ENCODE peak calls at places on chromosomes 3 and 15, in ten cellular contexts. Z is stimulated activated CD4-positive, alpha-beta T cell treated with anti-CD3 and anti-CD28 coated beads, TNF-alpha, amount 100 ng/mL, for 24 hours; G is HuH-7.5; R is stimulated activated CD8-positive, alpha-beta memory T cell treated with anti-CD3 and anti-CD28 coated beads, Interleukin-7, amount 100 ng/mL, for 1 hour; I is sigmoid colon; Q is T follicular helper cell; N is AG10803; D is ecto neural progenitor cell; K is HEK293T; A is dorsolateral prefrontal cortex. Y is an unnamed sample.

GRCh38 chr3:168511428-168512014 is 415.8 kb upstream of the GOLIM4 start:
- DNase-seq in Z (no peak), G (no peak), R (no peak), I (no peak), Q (no peak), N (peak; percentile 2), D (no peak), K (peak; percentile 18), A (no peak), Y (no peak)

GRCh38 chr15:68536331-68537095 is 42.3 kb upstream of the CORO2B start:
- DNase-seq in Z (no peak), G (no peak), R (no peak), I (no peak), Q (no peak), N (peak; percentile 99), D (no peak), K (no peak), A (no peak), Y (no peak)

GRCh38 chr3:158447408-158447807 is 123.6 kb upstream of the MLF1 start:
- DNase-seq in Z (no peak), G (no peak), R (no peak), I (no peak), Q (no peak), N (no peak), D (no peak), K (no peak), A (no peak), Y (no peak)

GRCh38 chr3:45479627-45480026 is 91.3 kb downstream of the LARS2 start:
- DNase-seq in Z (no peak), G (no peak), R (no peak), I (no peak), Q (no peak), N (peak; percentile 89), D (no peak), K (no peak), A (no peak), Y (no peak)

GRCh38 chr3:79019137-79019923 is 748.5 kb downstream of the ROBO1 start:
- DNase-seq in Z (no peak), G (peak; percentile 44), R (no peak), I (peak; percentile 93), Q (no peak), N (peak; percentile 92), D (peak; percentile 86), K (peak; percentile 76), A (peak; percentile 88), Y (peak; percentile 80)

GRCh38 chr3:125219261-125219701 is 6.7 kb upstream of the SLC12A8 start:
- DNase-seq in Z (no peak), G (no peak), R (no peak), I (no peak), Q (no peak), N (no peak), D (no peak), K (no peak), A (no peak), Y (no peak)

GRCh38 chr3:194102436-194102835 is 33.5 kb upstream of the HES1 start:
- DNase-seq in Z (no peak), G (no peak), R (no peak), I (no peak), Q (no peak), N (no peak), D (no peak), K (no peak), A (no peak), Y (no peak)

GRCh38 chr3:156317457-156317856 is 197.1 kb downstream of the KCNAB1 start:
- DNase-seq in Z (no peak), G (no peak), R (no peak), I (no peak), Q (no peak), N (peak; percentile 22), D (no peak), K (no peak), A (no peak), Y (no peak)

GRCh38 chr3:107985496-107985895 is 105.3 kb downstream of the CD47 start:
- DNase-seq in Z (no peak), G (no peak), R (no peak), I (no peak), Q (no peak), N (no peak), D (no peak), K (no peak), A (no peak), Y (no peak)

GRCh38 chr15:48887144-48887543 is 9.2 kb downstream of the EID1 start:
- DNase-seq in Z (no peak), G (no peak), R (no peak), I (no peak), Q (no peak), N (no peak), D (no peak), K (no peak), A (no peak), Y (no peak)

GRCh38 chr3:40847571-40847992 is 322.8 kb downstream of the ZNF621 start:
- DNase-seq in Z (no peak), G (no peak), R (no peak), I (no peak), Q (no peak), N (peak; percentile 42), D (peak; percentile 63), K (no peak), A (peak; percentile 35), Y (no peak)

GRCh38 chr15:74523982-74524381 is 17.0 kb upstream of the ARID3B start:
- DNase-seq in Z (no peak), G (no peak), R (no peak), I (no peak), Q (no peak), N (no peak), D (no peak), K (no peak), A (no peak), Y (no peak)

GRCh38 chr15:99157456-99157855 is 52.6 kb downstream of the SYNM start:
- DNase-seq in Z (no peak), G (no peak), R (no peak), I (no peak), Q (no peak), N (no peak), D (no peak), K (no peak), A (no peak), Y (no peak)

GRCh38 chr3:120203621-120204020 is 81.4 kb downstream of the GPR156 start:
- DNase-seq in Z (no peak), G (no peak), R (no peak), I (no peak), Q (no peak), N (no peak), D (no peak), K (no peak), A (no peak), Y (no peak)

GRCh38 chr3:176321099-176321498 is 876.2 kb downstream of the TBL1XR1 start:
- DNase-seq in Z (no peak), G (no peak), R (no peak), I (no peak), Q (no peak), N (no peak), D (no peak), K (no peak), A (no peak), Y (no peak)

GRCh38 chr3:184015381-184016019 is 2.2 kb downstream of the ABCC5 start:
- DNase-seq in Z (no peak), G (no peak), R (no peak), I (no peak), Q (no peak), N (no peak), D (no peak), K (peak; percentile 19), A (no peak), Y (no peak)

GRCh38 chr3:72458365-72458764 is 389.9 kb downstream of the SHQ1 start:
- DNase-seq in Z (no peak), G (no peak), R (no peak), I (no peak), Q (no peak), N (no peak), D (peak; percentile 21), K (no peak), A (no peak), Y (no peak)

GRCh38 chr3:60708191-60708975 is 542.9 kb downstream of the FHIT start:
- DNase-seq in Z (no peak), G (no peak), R (no peak), I (no peak), Q (no peak), N (peak; percentile 71), D (no peak), K (peak; percentile 27), A (no peak), Y (no peak)

GRCh38 chr15:28265334-28266019 is 56.5 kb downstream of the HERC2 start:
- DNase-seq in Z (no peak), G (no peak), R (no peak), I (no peak), Q (no peak), N (no peak), D (no peak), K (no peak), A (no peak), Y (peak; percentile 66)

GRCh38 chr3:154936196-154936595 is 143.9 kb upstream of the MME start:
- DNase-seq in Z (no peak), G (no peak), R (no peak), I (no peak), Q (no peak), N (no peak), D (no peak), K (no peak), A (no peak), Y (no peak)

GRCh38 chr15:96896766-96897165 is 566.3 kb downstream of the NR2F2 start:
- DNase-seq in Z (no peak), G (no peak), R (no peak), I (no peak), Q (no peak), N (no peak), D (no peak), K (no peak), A (no peak), Y (no peak)

GRCh38 chr3:49675912-49676311 is 1.8 kb downstream of the APEH start:
- DNase-seq in Z (no peak), G (no peak), R (no peak), I (no peak), Q (no peak), N (no peak), D (no peak), K (no peak), A (no peak), Y (no peak)

GRCh38 chr3:38054166-38054991 is 15.4 kb downstream of the DLEC1 start:
- DNase-seq in Z (no peak), G (peak; percentile 49), R (no peak), I (no peak), Q (no peak), N (no peak), D (no peak), K (no peak), A (no peak), Y (no peak)